ENCODE peak calls at places on chromosomes 13 and 19, in ten cellular contexts. Y is fibroblast of lung, G is AG09309, E is cardiac muscle cell, X is breast epithelium, T is bronchial epithelial cell, O is neural progenitor cell, F is left ventricle myocardium inferior, J is right atrium auricular region, R is epithelial cell of proximal tubule. N is an unnamed sample.

GRCh38 chr13:46350003-46350402 is 37.0 kb downstream of the RUBCNL start:
- DNase-seq in X (no peak), E (no peak), G (no peak), J (peak; percentile 53), T (no peak), Y (no peak), O (no peak), R (no peak), F (no peak), N (no peak)

GRCh38 chr13:44148159-44148929 is 225.3 kb upstream of the SERP2 start:
- DNase-seq in T (no peak), E (no peak), R (no peak), X (no peak), Y (no peak), J (no peak), G (no peak), F (no peak), O (peak; percentile 22), N (no peak)

GRCh38 chr13:110531671-110532083 is 29.8 kb downstream of the RAB20 start:
- DNase-seq in J (no peak), E (no peak), O (no peak), G (no peak), R (no peak), F (no peak), T (no peak), X (no peak), Y (no peak), N (no peak)

GRCh38 chr13:31409678-31410356 is 210.0 kb downstream of the B3GLCT start:
- DNase-seq in X (no peak), E (no peak), O (peak; percentile 26), T (peak; percentile 23), R (no peak), Y (no peak), J (no peak), G (no peak), F (no peak), N (no peak)

GRCh38 chr13:100721885-100722512 is 47.4 kb upstream of the TMTC4 start:
- DNase-seq in J (no peak), X (no peak), F (no peak), G (peak; percentile 4), O (peak; percentile 66), R (peak; percentile 7), E (peak; percentile 70), Y (peak; percentile 54), T (peak; percentile 36), N (peak; percentile 35)

GRCh38 chr19:46616631-46617322 is 8.1 kb downstream of the PTGIR start:
- DNase-seq in R (no peak), X (no peak), O (peak; percentile 83), T (peak; percentile 40), F (peak; percentile 71), G (no peak), J (no peak), Y (peak; percentile 50), E (peak; percentile 81), N (no peak)

GRCh38 chr13:29125145-29125933 is 305.2 kb downstream of the MTUS2 start:
- DNase-seq in X (no peak), T (no peak), F (no peak), J (no peak), R (no peak), Y (no peak), G (no peak), E (peak; percentile 22), O (no peak), N (no peak)

GRCh38 chr13:95432141-95432540 is 120.4 kb upstream of the CLDN10 start:
- DNase-seq in O (no peak), G (no peak), E (no peak), R (no peak), X (no peak), J (no peak), T (no peak), F (no peak), Y (no peak), N (no peak)

GRCh38 chr13:42477588-42478190 is 96.3 kb upstream of the TNFSF11 start:
- DNase-seq in O (no peak), X (no peak), R (no peak), G (no peak), E (no peak), T (no peak), Y (peak; percentile 85), F (peak; percentile 18), J (no peak), N (no peak)

GRCh38 chr13:42474954-42475353 is 99.0 kb upstream of the TNFSF11 start:
- DNase-seq in E (no peak), Y (peak; percentile 97), F (no peak), G (no peak), X (no peak), O (no peak), T (no peak), J (no peak), R (no peak), N (no peak)

GRCh38 chr13:42484396-42484795 is 89.6 kb upstream of the TNFSF11 start:
- DNase-seq in X (no peak), O (no peak), F (no peak), Y (peak; percentile 47), E (no peak), R (no peak), T (peak; percentile 83), G (no peak), J (no peak), N (no peak)

DNA sequence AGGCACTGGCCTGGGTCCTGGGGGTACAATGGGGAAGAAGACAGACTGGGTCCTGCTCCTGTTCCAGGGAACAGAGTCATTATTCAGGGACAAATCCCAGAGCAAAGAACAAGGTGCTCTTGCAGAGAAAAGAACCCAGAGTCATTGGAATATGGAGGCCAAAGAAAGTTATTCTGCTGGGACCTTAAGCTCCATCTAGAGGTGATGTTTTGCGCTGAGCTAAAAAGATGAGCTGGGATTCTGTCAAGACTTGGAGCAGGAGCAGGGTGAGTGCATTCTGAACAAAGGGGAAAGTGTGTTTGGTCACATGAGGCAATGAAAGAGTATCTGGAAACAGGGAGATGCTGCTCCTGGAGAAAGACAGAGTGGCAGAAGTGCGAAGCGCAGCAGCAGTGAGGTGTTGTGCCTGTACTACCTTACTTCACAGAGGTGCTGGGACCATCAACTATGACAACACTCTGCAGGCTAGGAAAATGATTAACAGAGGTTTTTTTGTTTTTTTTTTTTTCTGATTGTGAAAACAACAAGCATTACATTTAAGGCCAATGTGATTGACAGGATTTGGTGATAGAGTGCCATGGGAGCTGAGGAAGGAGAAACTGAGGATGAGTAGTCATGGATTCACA is 95.3 kb upstream of the TNFSF11 start:
- DNase-seq in X (no peak), Y (peak; percentile 68), E (peak; percentile 37), O (peak; percentile 27), G (no peak), F (no peak), R (no peak), J (no peak), T (peak; percentile 44), N (no peak)
- TF ChIP-seq CTCF in X (no peak), Y (peak; percentile 29), E (peak; percentile 63), O (peak; percentile 44), G (peak; percentile 36), F (no peak), R (peak; percentile 49), J (no peak), T (peak; percentile 64), N (no peak)

DNA sequence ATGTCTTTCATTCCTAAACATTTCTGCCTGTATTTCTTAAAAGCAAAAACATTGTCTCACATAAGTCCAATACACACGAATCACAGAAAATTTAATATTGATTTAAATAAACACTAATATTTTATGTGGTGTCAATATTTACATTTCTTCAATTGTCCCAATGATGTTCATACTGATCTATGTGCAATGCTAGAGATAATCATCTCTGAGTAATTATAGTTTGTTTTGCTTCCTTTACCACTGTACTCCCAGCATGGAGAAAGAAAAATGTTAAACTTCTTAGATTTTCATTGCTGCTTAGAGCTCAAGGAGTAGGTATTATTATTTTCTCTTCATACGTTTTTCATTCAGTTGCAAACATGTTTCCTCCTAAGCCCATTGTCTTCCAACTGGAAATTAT is 434.2 kb upstream of the PRR20A start:
- DNase-seq in T (no peak), O (no peak), J (no peak), E (no peak), Y (no peak), X (no peak), F (no peak), G (no peak), R (no peak), N (no peak)
- TF ChIP-seq CTCF in T (no peak), O (no peak), J (no peak), E (no peak), Y (no peak), X (no peak), F (no peak), G (no peak), R (no peak), N (no peak)

GRCh38 chr19:12987190-12987589 is 8.1 kb upstream of the NFIX start:
- DNase-seq in Y (no peak), E (no peak), O (no peak), F (no peak), T (no peak), G (no peak), J (no peak), X (no peak), R (no peak), N (no peak)

GRCh38 chr19:12985049-12985776 is 10.1 kb upstream of the NFIX start:
- DNase-seq in F (peak; percentile 67), J (peak; percentile 89), X (no peak), E (no peak), G (no peak), T (no peak), Y (peak; percentile 56), R (no peak), O (peak; percentile 36), N (peak; percentile 78)

GRCh38 chr19:12986726-12987125 is 8.5 kb upstream of the NFIX start:
- DNase-seq in Y (no peak), R (no peak), J (no peak), O (no peak), X (no peak), E (no peak), F (no peak), G (no peak), T (no peak), N (no peak)

GRCh38 chr19:12990447-12990846 is 4.8 kb upstream of the NFIX start:
- DNase-seq in J (no peak), Y (no peak), T (no peak), O (no peak), G (no peak), X (no peak), R (no peak), F (no peak), E (no peak), N (no peak)

GRCh38 chr19:12987781-12988180 is 7.5 kb upstream of the NFIX start:
- DNase-seq in F (no peak), E (no peak), T (no peak), R (no peak), G (no peak), J (no peak), X (no peak), Y (no peak), O (no peak), N (no peak)
- TF ChIP-seq CTCF in F (no peak), E (no peak), T (no peak), R (no peak), G (no peak), J (no peak), X (no peak), Y (no peak), O (no peak), N (no peak)

GRCh38 chr13:90362718-90363117 is 984.8 kb upstream of the MIR17HG start:
- DNase-seq in J (no peak), T (no peak), R (no peak), E (no peak), F (no peak), G (no peak), X (no peak), Y (peak; percentile 28), O (no peak), N (no peak)

GRCh38 chr13:90360785-90361184 is 986.7 kb upstream of the MIR17HG start:
- DNase-seq in J (no peak), E (no peak), F (no peak), T (no peak), X (no peak), Y (no peak), G (no peak), O (no peak), R (no peak), N (no peak)

DNA sequence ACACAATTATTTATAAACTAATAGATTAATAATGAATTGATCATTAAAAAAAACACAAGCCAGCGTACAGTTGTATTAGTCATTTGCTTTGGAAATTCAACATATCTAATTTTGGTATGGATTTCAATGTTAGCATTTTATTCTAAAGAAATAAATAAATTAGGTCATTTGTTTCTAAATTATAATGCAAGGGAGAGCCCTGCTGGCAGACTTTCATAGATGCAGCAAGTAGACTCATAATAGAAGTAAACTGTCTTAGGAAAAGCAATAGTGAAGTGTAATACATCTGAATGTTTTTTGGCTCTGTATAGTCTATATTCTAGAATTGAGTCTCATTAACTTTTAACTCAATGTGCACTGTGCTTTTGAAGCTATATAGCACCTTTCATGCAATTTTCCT is 982.4 kb upstream of the MIR17HG start:
- DNase-seq in G (no peak), J (no peak), Y (peak; percentile 47), X (no peak), R (no peak), O (no peak), F (no peak), T (no peak), E (no peak), N (no peak)
- TF ChIP-seq CTCF in G (peak; percentile 14), J (no peak), Y (no peak), X (no peak), R (peak; percentile 46), O (peak; percentile 31), F (peak; percentile 54), T (no peak), E (peak; percentile 48), N (no peak)